ENCODE peak calls at places on chromosomes 16 and 17, in six cellular contexts. H is GM23338, Q is stomach, J is HCT116, Z is H1, D is prostate gland. F is an unnamed sample. For H3K4me1, the result is how much of the 10 kb centered on the place peaks cover.

GRCh38 chr17:66941773-66942452 is 22.6 kb upstream of the CACNG4 start:
- DNase-seq in Z (no peak), H (no peak), D (no peak), J (no peak), Q (no peak), F (peak)

GRCh38 chr16:68396481-68396880 is 51.8 kb downstream of the SMPD3 start:
- DNase-seq in D (peak), H (peak), J (peak), Z (no peak), Q (peak), F (peak)

GRCh38 chr17:36149296-36149820 is 27.1 kb downstream of the TBC1D3B start:
- DNase-seq in J (no peak), Z (no peak), H (no peak), D (no peak), Q (no peak), F (no peak)

GRCh38 chr17:5516060-5516792 is 29.9 kb downstream of the MIS12 start:
- DNase-seq in H (no peak), D (no peak), Q (no peak), J (peak), Z (no peak), F (no peak)

GRCh38 chr16:3444032-3444388 is 530 bp downstream of the NAA60 start:
- DNase-seq in Z (no peak), J (peak), Q (peak), H (peak), D (no peak), F (no peak)

GRCh38 chr16:58638148-58639036 is 8.8 kb upstream of the CNOT1 start:
- DNase-seq in H (peak), J (peak), Z (no peak), D (no peak), Q (peak), F (no peak)

GRCh38 chr16:12452549-12452948 is 351.1 kb downstream of the CPPED1 start:
- DNase-seq in Z (no peak), Q (no peak), J (no peak), D (no peak), H (no peak), F (no peak)

GRCh38 chr17:15048381-15048780 is 216.7 kb downstream of the PMP22 start:
- DNase-seq in D (no peak), Z (no peak), H (peak), J (peak), Q (no peak), F (no peak)

GRCh38 chr17:76124582-76125390 is 16.3 kb downstream of the FOXJ1 start:
- DNase-seq in D (no peak), H (peak), J (no peak), Q (no peak), Z (peak), F (no peak)

GRCh38 chr17:49225554-49226236 is 4.9 kb downstream of the PHOSPHO1 start:
- DNase-seq in D (no peak), Q (no peak), H (no peak), Z (no peak), J (no peak), F (no peak)

GRCh38 chr17:49224198-49224996 is 6.2 kb downstream of the PHOSPHO1 start:
- DNase-seq in Q (peak), Z (peak), H (peak), D (peak), J (no peak), F (peak)

GRCh38 chr17:49224997-49225337 is 5.6 kb downstream of the PHOSPHO1 start:
- DNase-seq in H (no peak), Z (no peak), D (no peak), J (no peak), Q (no peak), F (no peak)

GRCh38 chr17:49223168-49223516 is 7.4 kb downstream of the PHOSPHO1 start:
- DNase-seq in D (no peak), Q (no peak), Z (no peak), H (no peak), J (no peak), F (no peak)

GRCh38 chr17:49223517-49224197 is 6.9 kb downstream of the PHOSPHO1 start:
- DNase-seq in J (peak), H (peak), D (peak), Q (peak), Z (peak), F (peak)
- TF ChIP-seq POLR2AphosphoS5 in J (no peak), H (no peak), D (no peak), Q (no peak), Z (no peak), F (no peak)

GRCh38 chr17:8151120-8151640 is 1.0 kb downstream of the PER1 start:
- DNase-seq in Q (peak), Z (peak), H (peak), J (no peak), D (peak), F (peak)

GRCh38 chr17:8151641-8152111 is 528 bp downstream of the PER1 start:
- DNase-seq in J (no peak), Q (peak), H (peak), D (peak), Z (no peak), F (peak)

GRCh38 chr17:8153550-8153956 is 1.3 kb upstream of the PER1 start:
- DNase-seq in Q (peak), Z (no peak), H (peak), J (no peak), D (no peak), F (no peak)

GRCh38 chr17:8152981-8153549 is 861 bp upstream of the PER1 start:
- DNase-seq in D (no peak), H (no peak), J (no peak), Z (no peak), Q (no peak), F (no peak)

DNA sequence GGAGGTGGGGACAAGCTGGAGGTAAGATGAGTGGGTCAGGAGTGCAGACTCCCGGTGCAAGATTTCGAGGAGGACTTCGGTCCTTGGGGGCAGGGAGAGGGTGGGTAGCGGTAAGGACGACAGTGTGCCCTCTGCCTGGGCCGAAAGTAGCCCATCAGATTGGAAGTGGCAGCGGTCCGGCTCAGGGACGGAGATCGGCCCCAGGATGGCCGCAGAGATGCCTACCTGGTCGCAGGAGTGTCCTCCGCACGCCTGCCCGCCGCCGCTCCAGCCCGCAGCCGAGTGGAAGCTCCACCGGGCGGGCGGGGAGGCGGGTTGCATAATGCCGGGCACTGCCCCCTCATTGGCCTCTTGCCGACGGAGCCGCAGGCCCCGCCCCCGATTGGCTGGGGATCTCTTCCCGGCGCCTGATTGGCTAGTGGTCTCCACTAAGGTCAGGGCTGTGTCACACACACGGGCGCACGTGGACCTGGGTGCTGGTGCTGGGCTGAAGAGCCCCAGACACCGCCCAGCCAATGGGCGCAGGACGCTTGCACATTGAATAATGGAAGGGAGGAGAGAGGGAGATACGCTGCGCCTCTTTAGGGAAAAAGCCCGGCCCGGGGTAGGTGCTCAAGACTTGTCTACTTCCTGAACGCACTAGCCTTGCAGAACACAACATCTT is at the start of gene PER1:
- DNase-seq in J (peak), H (peak), D (peak), Q (peak), Z (peak), F (peak)
- H3K4me1 ChIP-seq in J (half or more), H (under half), D (under half), Q (half or more), Z (under half), F (half or more)

GRCh38 chr16:88815227-88815626 is 3.5 kb upstream of the APRT start:
- DNase-seq in Z (no peak), Q (no peak), H (no peak), J (no peak), D (no peak), F (no peak)

GRCh38 chr16:88811600-88811849 is 203 bp downstream of the APRT start:
- DNase-seq in Z (no peak), Q (no peak), D (no peak), J (no peak), H (no peak), F (no peak)

GRCh38 chr16:88811850-88812736 is at the start of gene APRT:
- DNase-seq in Z (peak), D (peak), Q (peak), H (peak), J (peak), F (peak)

GRCh38 chr16:88814144-88814502 is 2.4 kb upstream of the APRT start:
- DNase-seq in D (no peak), Z (no peak), H (no peak), J (no peak), Q (no peak), F (no peak)

GRCh38 chr16:88813396-88814143 is 1.8 kb upstream of the APRT start:
- DNase-seq in Q (no peak), H (no peak), Z (no peak), J (no peak), D (no peak), F (no peak)
- TF ChIP-seq POLR2AphosphoS5 in Q (no peak), H (no peak), Z (no peak), J (peak), D (no peak), F (peak)

GRCh38 chr16:73028263-73028662 is 19.7 kb downstream of the ZFHX3 start:
- DNase-seq in Z (no peak), H (no peak), D (no peak), J (no peak), Q (no peak), F (no peak)
- H3K4me1 ChIP-seq in Z (under half), H (under half), D (under half), J (under half), Q (half or more), F (under half)

GRCh38 chr17:49496866-49497146 is 1.7 kb downstream of the NGFR start:
- DNase-seq in Z (no peak), J (no peak), D (no peak), H (no peak), Q (no peak), F (no peak)

GRCh38 chr17:49496183-49496865 is 1.2 kb downstream of the NGFR start:
- DNase-seq in Q (peak), J (no peak), D (peak), Z (peak), H (peak), F (peak)

GRCh38 chr17:49498037-49498615 is 3.0 kb downstream of the NGFR start:
- DNase-seq in J (no peak), H (peak), Z (peak), Q (no peak), D (no peak), F (no peak)

GRCh38 chr17:49495842-49496182 is 719 bp downstream of the NGFR start:
- DNase-seq in Q (no peak), Z (no peak), H (peak), D (no peak), J (no peak), F (no peak)

GRCh38 chr17:49497147-49498036 is 2.3 kb downstream of the NGFR start:
- DNase-seq in Q (no peak), H (peak), Z (peak), D (peak), J (no peak), F (no peak)
- TF ChIP-seq POLR2AphosphoS5 in Q (peak), H (no peak), Z (no peak), D (no peak), J (no peak), F (no peak)

F was measured in spleen.